ENCODE peak calls at places on chromosomes 2 and 18, in five cellular contexts. One of them, this sample, is unnamed.

GRCh38 chr18:55588876-55589595 is 1.0 kb upstream of the TCF4 start:
- DNase-seq in activated T-cell treated with anti-CD3 and anti-CD28 coated beads, Interleukin-2, amount 50 U/mL, for 48 hours: no peak
- DNase-seq in endothelial cell: no peak
- DNase-seq in stimulated activated CD4-positive, alpha-beta T cell treated with anti-CD3 and anti-CD28 coated beads, TNF-alpha, amount 100 ng/mL, for 1 hour: no peak
- DNase-seq in left colon: no peak
- DNase-seq in this sample: no peak

GRCh38 chr2:100812573-100812972 is 7.4 kb upstream of the NPAS2 start:
- DNase-seq in activated T-cell treated with anti-CD3 and anti-CD28 coated beads, Interleukin-2, amount 50 U/mL, for 48 hours: no peak
- DNase-seq in endothelial cell: no peak
- DNase-seq in stimulated activated CD4-positive, alpha-beta T cell treated with anti-CD3 and anti-CD28 coated beads, TNF-alpha, amount 100 ng/mL, for 1 hour: no peak
- DNase-seq in left colon: no peak
- DNase-seq in this sample: no peak

GRCh38 chr2:230942920-230943896 is 18.2 kb upstream of the GPR55 start:
- DNase-seq in activated T-cell treated with anti-CD3 and anti-CD28 coated beads, Interleukin-2, amount 50 U/mL, for 48 hours: peak
- DNase-seq in endothelial cell: no peak
- DNase-seq in stimulated activated CD4-positive, alpha-beta T cell treated with anti-CD3 and anti-CD28 coated beads, TNF-alpha, amount 100 ng/mL, for 1 hour: no peak
- DNase-seq in left colon: no peak
- DNase-seq in this sample: peak

GRCh38 chr2:63425606-63426005 is 162.7 kb downstream of the WDPCP start:
- DNase-seq in activated T-cell treated with anti-CD3 and anti-CD28 coated beads, Interleukin-2, amount 50 U/mL, for 48 hours: no peak
- DNase-seq in endothelial cell: no peak
- DNase-seq in stimulated activated CD4-positive, alpha-beta T cell treated with anti-CD3 and anti-CD28 coated beads, TNF-alpha, amount 100 ng/mL, for 1 hour: no peak
- DNase-seq in left colon: no peak
- DNase-seq in this sample: no peak

GRCh38 chr2:62495777-62496176 is 10.2 kb downstream of the TMEM17 start:
- DNase-seq in activated T-cell treated with anti-CD3 and anti-CD28 coated beads, Interleukin-2, amount 50 U/mL, for 48 hours: no peak
- DNase-seq in endothelial cell: no peak
- DNase-seq in stimulated activated CD4-positive, alpha-beta T cell treated with anti-CD3 and anti-CD28 coated beads, TNF-alpha, amount 100 ng/mL, for 1 hour: no peak
- DNase-seq in left colon: no peak
- DNase-seq in this sample: no peak

GRCh38 chr2:236938126-236938525 is 147.6 kb upstream of the COPS8 start:
- DNase-seq in activated T-cell treated with anti-CD3 and anti-CD28 coated beads, Interleukin-2, amount 50 U/mL, for 48 hours: no peak
- DNase-seq in endothelial cell: no peak
- DNase-seq in stimulated activated CD4-positive, alpha-beta T cell treated with anti-CD3 and anti-CD28 coated beads, TNF-alpha, amount 100 ng/mL, for 1 hour: no peak
- DNase-seq in left colon: no peak
- DNase-seq in this sample: no peak

GRCh38 chr18:55781481-55781957 is 193.5 kb upstream of the TCF4 start:
- DNase-seq in activated T-cell treated with anti-CD3 and anti-CD28 coated beads, Interleukin-2, amount 50 U/mL, for 48 hours: no peak
- DNase-seq in endothelial cell: peak
- DNase-seq in stimulated activated CD4-positive, alpha-beta T cell treated with anti-CD3 and anti-CD28 coated beads, TNF-alpha, amount 100 ng/mL, for 1 hour: no peak
- DNase-seq in left colon: no peak
- DNase-seq in this sample: no peak

GRCh38 chr18:58046087-58046793 is 2.2 kb downstream of the NEDD4L start:
- DNase-seq in activated T-cell treated with anti-CD3 and anti-CD28 coated beads, Interleukin-2, amount 50 U/mL, for 48 hours: no peak
- DNase-seq in endothelial cell: no peak
- DNase-seq in stimulated activated CD4-positive, alpha-beta T cell treated with anti-CD3 and anti-CD28 coated beads, TNF-alpha, amount 100 ng/mL, for 1 hour: no peak
- DNase-seq in left colon: no peak
- DNase-seq in this sample: no peak

GRCh38 chr2:85277416-85278158 is 50.2 kb downstream of the TGOLN2 start:
- DNase-seq in activated T-cell treated with anti-CD3 and anti-CD28 coated beads, Interleukin-2, amount 50 U/mL, for 48 hours: no peak
- DNase-seq in endothelial cell: no peak
- DNase-seq in stimulated activated CD4-positive, alpha-beta T cell treated with anti-CD3 and anti-CD28 coated beads, TNF-alpha, amount 100 ng/mL, for 1 hour: no peak
- DNase-seq in left colon: no peak
- DNase-seq in this sample: no peak

GRCh38 chr2:218233543-218233942 is 16.6 kb downstream of the ARPC2 start:
- DNase-seq in activated T-cell treated with anti-CD3 and anti-CD28 coated beads, Interleukin-2, amount 50 U/mL, for 48 hours: no peak
- DNase-seq in endothelial cell: no peak
- DNase-seq in stimulated activated CD4-positive, alpha-beta T cell treated with anti-CD3 and anti-CD28 coated beads, TNF-alpha, amount 100 ng/mL, for 1 hour: no peak
- DNase-seq in left colon: no peak
- DNase-seq in this sample: no peak